ENCODE peak calls at places on chromosomes 1 and 21, in six cellular contexts. X is CD4-positive, alpha-beta T cell; Z is breast epithelium; P is RWPE1; U is colonic mucosa; G is AG09309. I is an unnamed sample.

GRCh38 chr1:47409311-47410085 is 6.6 kb upstream of the FOXE3 start:
- DNase-seq in Z (no peak), X (no peak), P (peak), G (peak), U (no peak), I (no peak)

GRCh38 chr1:74933500-74933899 is 200.5 kb downstream of the TYW3 start:
- DNase-seq in G (no peak), Z (no peak), X (no peak), U (no peak), P (no peak), I (no peak)

GRCh38 chr1:71828431-71829012 is 453.8 kb downstream of the NEGR1 start:
- DNase-seq in Z (no peak), G (no peak), U (peak), P (no peak), X (no peak), I (no peak)

GRCh38 chr1:27795601-27796000 is 22.6 kb downstream of the STX12 start:
- DNase-seq in X (no peak), G (no peak), Z (no peak), U (no peak), P (no peak), I (no peak)

GRCh38 chr1:15650433-15650832 is 33.2 kb downstream of the DDI2 start:
- DNase-seq in Z (no peak), U (no peak), G (no peak), P (no peak), X (no peak), I (no peak)

GRCh38 chr21:31351438-31351837 is 7.4 kb upstream of the TIAM1 start:
- DNase-seq in G (no peak), P (peak), X (no peak), U (no peak), Z (no peak), I (no peak)

GRCh38 chr1:86703696-86704455 is 500 bp upstream of the SH3GLB1 start:
- DNase-seq in Z (no peak), X (no peak), P (no peak), G (no peak), U (peak), I (no peak)

GRCh38 chr1:50368179-50369007 is 54.9 kb downstream of the DMRTA2 start:
- DNase-seq in P (peak), G (no peak), U (peak), Z (no peak), X (peak), I (no peak)

GRCh38 chr21:15141236-15141970 is 76.6 kb upstream of the NRIP1 start:
- DNase-seq in Z (no peak), X (no peak), P (no peak), U (peak), G (no peak), I (no peak)

GRCh38 chr1:56278052-56278451 is 301.3 kb downstream of the PLPP3 start:
- DNase-seq in Z (no peak), U (no peak), X (no peak), P (no peak), G (no peak), I (no peak)
- TF ChIP-seq CTCF in Z (no peak), U (no peak), X (no peak), P (no peak), G (no peak), I (no peak)

DNA sequence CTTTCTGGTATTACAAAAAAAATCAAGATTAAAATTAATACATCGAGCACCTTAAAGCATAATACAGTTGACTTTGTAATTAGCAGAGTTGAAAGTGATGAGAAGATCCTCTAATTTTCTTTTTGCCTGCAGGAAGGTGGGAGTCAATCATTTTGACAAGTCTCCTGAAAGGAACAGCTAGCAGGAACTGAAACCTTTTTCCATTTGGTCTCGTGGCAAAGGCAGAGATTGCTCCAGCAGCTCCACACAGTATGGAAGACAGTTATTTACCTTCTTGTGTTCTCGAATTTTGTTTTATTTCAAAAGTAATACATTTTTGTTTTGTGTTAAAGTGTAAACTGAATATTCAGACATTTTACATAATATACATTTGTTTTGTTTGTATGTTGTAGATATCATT is 7.7 kb downstream of the S100PBP start:
- DNase-seq in P (no peak), G (no peak), X (no peak), U (no peak), Z (no peak), I (no peak)
- TF ChIP-seq CTCF in P (no peak), G (no peak), X (no peak), U (no peak), Z (no peak), I (no peak)

GRCh38 chr1:162564762-162565218 is 3.3 kb downstream of the UAP1 start:
- DNase-seq in G (no peak), X (no peak), P (no peak), Z (no peak), U (no peak), I (no peak)
- TF ChIP-seq CTCF in G (no peak), X (no peak), P (no peak), Z (no peak), U (no peak), I (no peak)

DNA sequence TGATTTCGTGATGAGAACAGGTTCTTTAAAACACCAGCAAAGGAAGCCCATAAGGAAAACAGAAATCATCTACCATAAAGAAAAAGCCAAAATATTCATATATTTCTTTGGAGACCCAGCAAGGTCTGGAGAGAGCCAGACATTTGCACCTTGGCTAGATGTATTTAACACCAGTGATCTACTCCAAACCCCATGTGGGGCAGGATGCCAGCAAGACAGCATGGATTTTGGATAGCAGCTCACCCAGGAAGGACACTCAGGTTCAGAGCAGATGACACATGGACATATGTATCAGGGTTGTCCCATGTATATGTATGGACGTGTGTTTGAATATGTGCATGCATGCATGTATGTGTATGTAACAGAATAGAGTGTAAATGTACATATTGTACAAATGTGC is 73.7 kb upstream of the KAZN start:
- DNase-seq in X (no peak), G (no peak), P (no peak), Z (no peak), U (no peak), I (no peak)
- TF ChIP-seq CTCF in X (no peak), G (no peak), P (no peak), Z (no peak), U (no peak), I (no peak)

DNA sequence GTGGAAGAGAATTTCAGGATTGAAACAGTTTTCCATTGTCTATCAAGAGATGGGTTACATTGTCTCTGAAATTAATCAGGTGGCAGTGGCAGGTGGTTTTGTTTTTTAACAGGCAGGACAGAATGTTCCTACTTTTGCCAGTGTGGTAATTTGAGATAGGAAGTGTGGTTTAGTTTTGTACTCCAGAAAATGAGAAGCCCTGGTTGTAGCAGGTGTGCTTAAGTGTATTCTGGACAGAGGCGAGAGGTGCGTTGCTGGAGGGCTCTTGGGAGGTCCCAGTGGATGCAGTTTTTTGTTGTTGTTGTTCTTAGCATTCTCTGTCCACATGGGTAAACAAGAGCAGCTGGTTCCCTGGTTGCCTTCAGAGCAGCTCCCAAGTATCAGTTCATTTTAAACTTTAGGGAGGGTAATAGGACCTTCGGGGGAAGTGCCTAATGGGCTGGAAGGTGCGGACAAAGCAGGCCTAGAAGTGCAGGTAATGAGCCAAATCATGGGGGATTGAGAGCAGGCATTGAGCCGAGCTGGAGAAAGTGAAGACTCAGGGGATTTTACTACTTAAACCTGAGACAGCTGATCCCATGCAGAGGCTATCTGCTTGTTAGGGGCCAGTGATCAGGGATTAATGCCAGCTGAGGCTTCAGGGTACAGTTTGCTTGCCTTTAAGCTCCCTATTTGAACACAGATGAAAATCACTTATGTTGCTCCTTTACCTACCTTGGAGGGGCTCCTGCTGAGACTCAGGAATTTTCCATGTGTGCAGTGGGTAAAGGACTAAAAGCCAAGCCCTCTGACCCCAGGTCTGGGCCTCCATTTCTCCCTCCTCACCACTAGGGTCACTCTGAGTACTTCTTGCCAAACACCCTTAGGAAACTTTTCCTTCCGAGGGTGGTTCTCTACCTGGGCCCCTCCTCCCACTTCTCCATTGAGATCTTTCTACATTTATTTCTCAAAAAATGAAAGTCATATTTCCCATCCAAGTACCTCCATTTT is 6.1 kb downstream of the PFKFB2 start:
- DNase-seq in X (no peak), P (no peak), U (no peak), Z (no peak), G (no peak), I (no peak)
- TF ChIP-seq CTCF in X (no peak), P (no peak), U (no peak), Z (no peak), G (peak), I (no peak)

GRCh38 chr1:205543351-205544305 is 39.2 kb downstream of the CDK18 start:
- DNase-seq in U (peak), G (peak), X (no peak), Z (peak), P (peak), I (peak)
- TF ChIP-seq CTCF in U (no peak), G (no peak), X (no peak), Z (no peak), P (no peak), I (no peak)

I was measured in CD14-positive monocyte.